ENCODE peak calls at places on chromosomes 13 and 19, in ten cellular contexts. U is smooth muscle cell of the brain vasculature; C is fibroblast of the aortic adventitia; A is GM13977; N is stimulated activated naive CD8-positive, alpha-beta T cell treated with anti-CD3 and anti-CD28 coated beads, Interleukin-15, amount 100 ng/mL, for 72 hours; Y is SK-N-SH; Q is naive thymus-derived CD4-positive, alpha-beta T cell; K is C1 segment of cervical spinal cord; J is activated CD4-positive, CD25-positive, alpha-beta regulatory T cell treated with anti-CD3 and anti-CD28 coated beads, Interleukin-2, amount 50 U/mL, for 16 hours; V is NCI-H2171. L is an unnamed sample.

GRCh38 chr19:42468273-42468796 is 25.6 kb upstream of the CXCL17 start:
- DNase-seq in U (peak), C (peak), A (no peak), N (no peak), Y (no peak), Q (no peak), K (no peak), J (no peak), V (no peak), L (no peak)

GRCh38 chr19:53034948-53035675 is 9.4 kb upstream of the ERVV-2 start:
- DNase-seq in U (no peak), C (no peak), A (no peak), N (no peak), Y (no peak), Q (no peak), K (no peak), J (no peak), V (no peak), L (no peak)

GRCh38 chr19:9865732-9866627 is 30.9 kb downstream of the PIN1 start:
- DNase-seq in U (no peak), C (no peak), A (no peak), N (no peak), Y (no peak), Q (peak), K (no peak), J (no peak), V (peak), L (no peak)

GRCh38 chr13:48333976-48334375 is 30.4 kb downstream of the RB1 start:
- DNase-seq in U (no peak), C (peak), A (no peak), N (no peak), Y (no peak), Q (no peak), K (no peak), J (no peak), V (no peak), L (no peak)

GRCh38 chr19:56404705-56405056 is 549 bp downstream of the ZNF583 start:
- DNase-seq in U (no peak), C (no peak), A (no peak), N (no peak), Y (no peak), Q (no peak), K (no peak), J (no peak), V (no peak), L (no peak)

GRCh38 chr13:102707465-102707864 is 12.6 kb upstream of the METTL21C start:
- DNase-seq in U (no peak), C (peak), A (no peak), N (no peak), Y (peak), Q (no peak), K (no peak), J (no peak), V (no peak), L (no peak)

GRCh38 chr13:98466634-98467236 is 110.2 kb downstream of the STK24 start:
- DNase-seq in U (no peak), C (peak), A (no peak), N (peak), Y (peak), Q (no peak), K (no peak), J (no peak), V (no peak), L (no peak)

GRCh38 chr13:74024856-74025255 is 109.3 kb downstream of the KLF12 start:
- DNase-seq in U (no peak), C (no peak), A (no peak), N (no peak), Y (no peak), Q (peak), K (no peak), J (no peak), V (no peak), L (no peak)

GRCh38 chr19:48044561-48044960 is 682 bp upstream of the CABP5 start:
- DNase-seq in U (no peak), C (no peak), A (no peak), N (no peak), Y (no peak), Q (no peak), K (no peak), J (no peak), V (no peak), L (no peak)

GRCh38 chr19:1446713-1447564 is 3.0 kb upstream of the APC2 start:
- DNase-seq in U (no peak), C (no peak), A (peak), N (no peak), Y (peak), Q (no peak), K (peak), J (no peak), V (no peak), L (no peak)

GRCh38 chr19:4393947-4394590 is 6.3 kb downstream of the SH3GL1 start:
- DNase-seq in U (no peak), C (peak), A (no peak), N (no peak), Y (no peak), Q (no peak), K (peak), J (no peak), V (no peak), L (no peak)

GRCh38 chr13:18948664-18949488 is 232.7 kb downstream of the TUBA3C start:
- DNase-seq in U (no peak), C (no peak), A (no peak), N (no peak), Y (no peak), Q (no peak), K (no peak), J (no peak), V (no peak), L (no peak)

GRCh38 chr13:39263033-39263432 is 224.8 kb downstream of the NHLRC3 start:
- DNase-seq in U (no peak), C (peak), A (peak), N (peak), Y (peak), Q (no peak), K (no peak), J (peak), V (no peak), L (peak)

GRCh38 chr19:45955905-45956608 is 17.6 kb downstream of the NOVA2 start:
- DNase-seq in U (no peak), C (peak), A (no peak), N (no peak), Y (peak), Q (no peak), K (peak), J (no peak), V (no peak), L (peak)

GRCh38 chr13:104256701-104257100 is 1190.5 kb upstream of the SLC10A2 start:
- DNase-seq in U (no peak), C (no peak), A (no peak), N (no peak), Y (no peak), Q (no peak), K (no peak), J (no peak), V (peak), L (no peak)

GRCh38 chr13:32139251-32139650 is 107.7 kb downstream of the FRY start:
- DNase-seq in U (no peak), C (no peak), A (no peak), N (no peak), Y (no peak), Q (no peak), K (no peak), J (no peak), V (no peak), L (no peak)

GRCh38 chr13:24632382-24633121 is 47.7 kb upstream of the ATP12A start:
- DNase-seq in U (no peak), C (no peak), A (no peak), N (no peak), Y (no peak), Q (no peak), K (no peak), J (no peak), V (no peak), L (no peak)

GRCh38 chr13:113029487-113030258 is 60.7 kb downstream of the MCF2L start:
- DNase-seq in U (no peak), C (no peak), A (peak), N (peak), Y (peak), Q (peak), K (no peak), J (no peak), V (no peak), L (no peak)